ENCODE peak calls at places on chromosomes 11 and 22, in five cellular contexts. F, Y, V, Q and I are unnamed samples.

GRCh38 chr22:24994070-24994763 is 41.7 kb downstream of the KIAA1671 start:
- ATAC-seq in Y (no peak), F (no peak), V (no peak), Q (no peak), I (no peak)

GRCh38 chr11:19323502-19323901 is 82.8 kb upstream of the E2F8 start:
- ATAC-seq in Q (no peak), F (no peak), V (no peak), Y (no peak), I (no peak)

GRCh38 chr11:99773646-99774045 is 752.9 kb downstream of the CNTN5 start:
- ATAC-seq in V (no peak), F (no peak), Y (no peak), Q (no peak), I (no peak)

GRCh38 chr22:30572840-30573593 is 1.4 kb downstream of the GAL3ST1 start:
- ATAC-seq in Y (no peak), Q (no peak), V (peak; percentile 47), F (no peak), I (no peak)

GRCh38 chr22:47027766-47028165 is 265.3 kb downstream of the TBC1D22A start:
- ATAC-seq in Y (no peak), F (no peak), Q (no peak), V (no peak), I (no peak)

GRCh38 chr22:26666035-26666338 is 8.6 kb downstream of the MIAT start:
- ATAC-seq in Q (no peak), Y (no peak), F (no peak), V (no peak), I (no peak)

GRCh38 chr11:96178014-96178745 is 164.8 kb downstream of the MAML2 start:
- ATAC-seq in F (no peak), Q (no peak), Y (no peak), V (no peak), I (no peak)

GRCh38 chr11:69841859-69842698 is 22.9 kb upstream of the FGF3 start:
- ATAC-seq in Y (no peak), V (no peak), Q (no peak), F (no peak), I (no peak)

GRCh38 chr11:114099392-114100178 is 40.1 kb downstream of the ZBTB16 start:
- ATAC-seq in Q (peak; percentile 80), F (no peak), Y (no peak), V (no peak), I (peak; percentile 20)

DNA sequence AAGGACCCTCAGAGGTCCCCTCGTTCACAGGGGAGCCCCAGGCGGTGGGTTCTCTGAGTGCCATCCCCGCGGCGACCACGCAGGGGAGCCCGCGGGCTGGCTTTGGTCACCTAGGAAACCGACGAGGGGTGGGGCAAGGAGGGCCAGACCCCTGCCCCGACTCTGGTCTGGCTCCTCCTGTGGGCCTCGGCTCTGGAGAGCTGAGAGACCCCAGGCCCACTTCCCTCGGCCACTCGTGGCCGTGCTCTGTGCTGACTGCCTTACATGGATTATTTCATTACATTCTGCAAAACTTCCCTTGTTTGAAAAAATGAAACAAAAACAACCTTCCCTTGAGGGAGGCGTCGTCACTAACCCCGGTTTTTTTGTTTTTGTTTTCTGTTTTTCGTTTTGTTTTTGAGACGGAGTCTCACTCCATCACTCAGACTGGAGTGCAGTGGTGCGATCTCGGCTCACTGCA is 15.2 kb upstream of the CYTH4 start:
- ATAC-seq in V (peak; percentile 89), Q (peak; percentile 56), Y (peak; percentile 59), F (peak; percentile 86), I (peak; percentile 25)
- H3K4me3 ChIP-seq in V (peak overlapping the region; percentile 56), Q (no peak overlapping the region), Y (peak overlapping the region; percentile 54), F (peak overlapping the region; percentile 84), I (peak overlapping the region; percentile 29)

DNA sequence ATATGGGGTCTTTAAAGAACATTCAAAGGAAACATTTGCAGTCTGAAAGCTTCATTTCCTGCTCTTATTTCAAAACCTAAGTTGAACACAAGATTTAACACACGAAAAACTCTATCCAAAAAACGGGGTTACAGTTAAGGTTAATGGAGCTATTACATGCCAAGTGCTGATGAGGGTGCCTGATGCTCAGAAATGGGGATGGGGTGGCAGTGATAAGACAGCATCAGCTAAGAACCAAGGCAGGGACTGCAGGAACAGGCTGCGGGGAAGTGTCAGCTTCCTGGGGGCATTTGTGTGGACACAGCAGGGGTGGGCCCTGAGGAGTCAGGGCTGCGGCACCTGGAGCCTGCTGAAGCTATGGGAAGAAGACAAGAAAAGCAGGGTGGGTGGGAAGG is 12.2 kb downstream of the DGCR2 start:
- ATAC-seq in Y (no peak), F (no peak), V (no peak), Q (no peak), I (no peak)
- H3K4me3 ChIP-seq in Y (no peak overlapping the region), F (peak overlapping the region; percentile 88), V (no peak overlapping the region), Q (no peak overlapping the region), I (no peak overlapping the region)

GRCh38 chr11:66328036-66328306 is 8.3 kb downstream of the RIN1 start:
- ATAC-seq in Y (peak; percentile 3), V (peak; percentile 20), F (no peak), Q (no peak), I (peak; percentile 15)

GRCh38 chr11:66326261-66327111 is 9.6 kb upstream of the CD248 start:
- ATAC-seq in V (peak; percentile 9), Q (no peak), F (peak; percentile 61), Y (peak; percentile 57), I (peak; percentile 59)

GRCh38 chr11:66328307-66329144 is 7.7 kb downstream of the RIN1 start:
- ATAC-seq in F (peak; percentile 85), Y (peak; percentile 66), V (peak; percentile 85), Q (peak; percentile 91), I (peak; percentile 75)

GRCh38 chr11:66329165-66329673 is 7.0 kb downstream of the RIN1 start:
- ATAC-seq in V (no peak), Y (no peak), F (no peak), Q (no peak), I (no peak)

DNA sequence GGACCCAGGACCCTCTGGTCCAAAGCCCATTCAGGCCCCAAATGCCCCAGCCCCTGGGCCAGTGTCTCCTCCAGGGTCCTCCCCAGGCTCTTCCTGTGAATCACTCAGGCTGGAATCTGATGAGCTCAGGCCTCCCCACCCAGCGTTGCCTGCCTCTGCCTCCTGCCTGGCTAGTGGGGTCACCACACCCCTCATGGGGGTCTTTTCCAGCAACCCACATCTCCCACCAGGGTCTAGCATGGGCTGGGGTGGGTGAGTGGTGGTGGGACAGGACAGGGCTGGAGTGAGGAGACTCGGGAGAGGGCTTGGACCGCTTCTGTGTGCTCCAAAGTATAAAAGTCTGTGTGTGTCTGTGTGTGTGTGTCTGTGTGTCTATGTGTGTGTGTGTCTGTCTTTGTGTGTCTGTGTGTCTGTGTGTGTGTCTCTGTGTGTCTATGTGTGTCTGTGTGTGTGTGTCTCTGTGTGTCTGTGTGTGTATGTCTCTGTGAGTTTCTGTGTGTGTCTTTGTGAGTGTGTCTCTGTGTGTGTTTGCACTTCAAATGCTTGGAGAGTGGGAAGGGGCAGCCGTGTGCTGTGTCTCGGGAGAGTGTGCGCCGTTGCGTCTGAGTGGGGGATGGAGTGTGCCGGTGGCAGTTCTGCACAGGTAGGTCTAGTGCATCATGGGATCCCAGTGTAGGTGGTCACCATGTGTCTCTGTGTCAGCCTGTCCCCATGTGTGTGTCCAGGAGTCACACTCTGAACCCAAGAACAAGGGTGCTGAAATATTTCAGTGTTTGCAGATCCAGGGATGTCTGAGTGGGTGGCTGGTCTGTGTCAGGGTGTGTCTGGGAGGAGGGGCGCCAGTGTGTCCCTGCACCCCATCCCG is 8.8 kb downstream of the RIN1 start:
- ATAC-seq in F (no peak), Q (no peak), V (peak; percentile 31), Y (peak; percentile 31), I (peak; percentile 20)
- H3K4me3 ChIP-seq in F (no peak overlapping the region), Q (no peak overlapping the region), V (peak overlapping the region; percentile 76), Y (no peak overlapping the region), I (no peak overlapping the region)

DNA sequence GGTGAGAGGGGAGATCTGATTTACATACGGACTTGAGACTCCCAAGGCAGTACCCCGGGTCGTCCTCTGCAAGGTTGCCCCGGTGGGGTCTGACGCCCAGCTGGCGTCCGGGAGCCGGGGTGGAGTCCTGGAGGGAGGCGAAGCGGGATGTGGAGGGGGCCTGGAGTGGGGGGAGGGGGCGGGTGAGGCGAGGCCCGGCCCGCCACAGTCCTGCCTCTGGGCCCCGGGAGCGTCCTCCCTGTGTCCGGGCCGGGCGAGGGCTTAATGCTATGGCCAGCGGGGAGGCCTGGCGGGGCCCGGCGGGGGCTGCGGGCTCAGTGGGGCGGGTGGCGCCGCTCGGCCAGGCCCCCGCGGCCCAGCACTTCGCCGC is 2.4 kb upstream of the MYBPC3 start:
- ATAC-seq in Y (no peak), Q (peak; percentile 40), F (no peak), V (peak; percentile 68), I (peak; percentile 37)
- H3K4me3 ChIP-seq in Y (peak overlapping the region; percentile 63), Q (no peak overlapping the region), F (no peak overlapping the region), V (peak overlapping the region; percentile 72), I (peak overlapping the region; percentile 18)

GRCh38 chr11:6746086-6746618 is 25.6 kb downstream of the OR2AG2 start:
- ATAC-seq in Y (no peak), Q (no peak), F (peak; percentile 86), V (no peak), I (no peak)
- H3K4me3 ChIP-seq in Y (peak overlapping the region; percentile 51), Q (no peak overlapping the region), F (peak overlapping the region; percentile 99), V (no peak overlapping the region), I (peak overlapping the region; percentile 13)

DNA sequence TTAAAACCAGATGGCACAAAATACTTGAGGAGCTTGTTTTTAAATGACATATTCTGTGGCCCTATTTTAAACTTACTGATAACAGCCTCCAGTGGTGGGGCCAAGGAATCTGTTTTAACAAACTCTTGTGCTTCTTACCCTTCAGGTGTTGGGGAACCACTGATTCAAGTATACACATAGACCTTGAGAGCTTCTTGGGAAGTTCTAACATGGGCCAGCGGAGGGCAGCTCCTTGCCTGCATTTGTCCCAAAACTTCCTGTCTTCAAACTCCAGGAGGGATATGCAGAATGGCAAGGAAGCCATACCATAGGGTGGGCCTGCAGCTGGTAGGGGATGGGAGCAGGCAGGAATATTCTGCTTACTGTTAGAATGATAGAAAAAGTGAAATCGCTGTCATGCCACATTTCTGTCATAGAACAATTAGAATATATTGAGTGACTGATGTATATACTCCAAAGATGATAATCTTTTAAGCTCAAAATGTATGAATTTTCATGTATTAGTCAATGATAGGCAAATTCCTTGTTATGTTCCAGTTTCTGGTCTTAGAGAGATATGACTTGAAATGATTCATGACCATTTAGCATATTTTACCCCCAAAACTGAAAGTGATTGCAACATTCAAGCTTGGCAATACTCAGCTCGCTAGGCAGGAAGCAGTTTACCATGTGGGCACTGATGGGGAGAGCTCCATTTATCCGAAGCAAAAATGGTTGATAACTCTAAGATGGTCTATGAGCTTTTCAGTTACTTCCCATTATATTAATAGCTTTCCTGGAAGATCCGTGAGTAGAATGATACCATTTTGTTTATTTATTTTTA is 9.2 kb downstream of the EXT2 start:
- ATAC-seq in F (no peak), Y (no peak), V (no peak), Q (no peak), I (no peak)
- H3K4me3 ChIP-seq in F (no peak overlapping the region), Y (no peak overlapping the region), V (no peak overlapping the region), Q (no peak overlapping the region), I (no peak overlapping the region)